ENCODE peak calls at places on chromosomes 13 and 19, in four cellular contexts. G, L, U and Z are unnamed samples.

GRCh38 chr19:35828694-35829301 is 16.2 kb upstream of the PRODH2 start:
- DNase-seq in G (no peak), L (no peak), U (no peak), Z (peak; percentile 59)

GRCh38 chr13:39263033-39263432 is 224.8 kb downstream of the NHLRC3 start:
- DNase-seq in G (peak; percentile 9), L (peak; percentile 52), U (no peak), Z (peak; percentile 17)

GRCh38 chr19:40519352-40520322 is 52.8 kb downstream of the SPTBN4 start:
- DNase-seq in G (no peak), L (no peak), U (no peak), Z (peak; percentile 90)

GRCh38 chr19:7458675-7459074 is 30.2 kb downstream of the PEX11G start:
- DNase-seq in G (no peak), L (no peak), U (no peak), Z (no peak)

GRCh38 chr13:113526466-113527220 is 36.1 kb upstream of the DCUN1D2 start:
- DNase-seq in G (no peak), L (no peak), U (no peak), Z (no peak)

GRCh38 chr19:32199501-32200040 is 145.8 kb upstream of the ZNF507 start:
- DNase-seq in G (no peak), L (no peak), U (no peak), Z (no peak)

GRCh38 chr19:30695171-30695875 is 323.1 kb downstream of the ZNF536 start:
- DNase-seq in G (no peak), L (no peak), U (no peak), Z (no peak)

GRCh38 chr19:7894612-7895309 is 6.5 kb downstream of the LRRC8E start:
- DNase-seq in G (no peak), L (no peak), U (no peak), Z (no peak)

GRCh38 chr13:29847501-29847983 is 2.9 kb downstream of the UBL3 start:
- DNase-seq in G (no peak), L (peak; percentile 42), U (no peak), Z (peak; percentile 26)

GRCh38 chr13:112509190-112509589 is 78.8 kb downstream of the TUBGCP3 start:
- DNase-seq in G (no peak), L (no peak), U (no peak), Z (no peak)

GRCh38 chr19:55258476-55258827 is 365 bp downstream of the PPP6R1 start:
- DNase-seq in G (no peak), L (peak; percentile 87), U (no peak), Z (no peak)

GRCh38 chr13:99895428-99895998 is 76.1 kb downstream of the ZIC5 start:
- DNase-seq in G (no peak), L (peak; percentile 61), U (no peak), Z (no peak)
- TF ChIP-seq RAD21 in G (no peak), L (no peak), U (no peak), Z (no peak)

GRCh38 chr13:98233127-98233526 is 56.1 kb upstream of the RNF113B start:
- DNase-seq in G (no peak), L (no peak), U (no peak), Z (no peak)
- TF ChIP-seq EP300 in G (no peak), L (no peak), U (no peak), Z (no peak)

GRCh38 chr13:28171266-28171665 is 32.9 kb downstream of the PAN3 start:
- DNase-seq in G (no peak), L (no peak), U (no peak), Z (no peak)
- TF ChIP-seq RAD21 in G (no peak), L (no peak), U (no peak), Z (no peak)

GRCh38 chr19:18697680-18698079 is 14.2 kb downstream of the CRTC1 start:
- DNase-seq in G (no peak), L (no peak), U (no peak), Z (no peak)
- TF ChIP-seq EP300 in G (no peak), L (no peak), U (no peak), Z (no peak)

GRCh38 chr19:344625-345319 is at the start of gene MIER2:
- DNase-seq in G (peak; percentile 16), L (peak; percentile 99), U (peak; percentile 44), Z (peak; percentile 80)

GRCh38 chr19:342128-342455 is 2.5 kb downstream of the MIER2 start:
- DNase-seq in G (no peak), L (no peak), U (no peak), Z (no peak)

GRCh38 chr19:343941-344624 is 513 bp downstream of the MIER2 start:
- DNase-seq in G (no peak), L (peak; percentile 98), U (no peak), Z (no peak)

GRCh38 chr19:342801-343421 is 1.7 kb downstream of the MIER2 start:
- DNase-seq in G (peak; percentile 15), L (no peak), U (no peak), Z (no peak)

GRCh38 chr19:343451-343931 is 1.1 kb downstream of the MIER2 start:
- DNase-seq in G (no peak), L (peak; percentile 28), U (no peak), Z (no peak)
- TF ChIP-seq RAD21 in G (no peak), L (no peak), U (no peak), Z (no peak)

DNA sequence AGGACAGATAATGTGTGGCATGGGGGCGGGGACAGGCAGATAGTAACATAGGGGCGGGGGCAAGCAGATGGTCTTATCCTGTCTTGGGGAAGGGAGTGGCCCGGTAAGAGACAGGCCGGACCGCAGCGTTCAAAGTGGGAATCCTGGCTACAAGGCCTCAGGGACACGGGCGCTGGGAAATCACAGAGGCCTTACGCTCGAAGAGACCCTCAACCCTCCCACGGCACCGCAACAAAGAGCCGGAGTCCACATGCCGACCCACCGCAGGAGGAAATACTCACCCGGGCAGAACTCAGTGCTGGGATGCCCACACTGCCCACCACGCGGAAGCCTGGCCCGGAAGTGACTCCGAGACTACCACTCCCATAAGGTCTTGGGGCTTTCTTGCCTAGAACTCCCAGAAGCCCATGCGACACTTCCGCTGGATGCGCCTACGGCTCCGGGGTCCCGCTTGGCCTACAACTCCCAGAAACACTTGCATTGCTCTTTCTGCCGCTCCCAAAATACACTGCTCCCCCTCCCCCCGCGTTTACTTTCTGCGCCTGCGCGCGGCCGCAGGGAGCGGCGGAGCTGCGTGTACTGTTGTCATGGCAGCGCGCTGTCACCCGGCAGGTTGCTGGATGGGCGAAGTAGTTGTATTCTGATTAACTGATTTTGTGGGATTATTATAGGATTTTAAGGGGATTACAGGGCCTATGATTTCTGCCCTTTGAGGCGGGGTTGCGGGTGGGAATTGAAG is at the start of gene CTU1:
- DNase-seq in G (peak; percentile 97), L (peak; percentile 94), U (peak; percentile 98), Z (peak; percentile 98)
- TF ChIP-seq EP300 in G (no peak), L (no peak), U (no peak), Z (no peak)

DNA sequence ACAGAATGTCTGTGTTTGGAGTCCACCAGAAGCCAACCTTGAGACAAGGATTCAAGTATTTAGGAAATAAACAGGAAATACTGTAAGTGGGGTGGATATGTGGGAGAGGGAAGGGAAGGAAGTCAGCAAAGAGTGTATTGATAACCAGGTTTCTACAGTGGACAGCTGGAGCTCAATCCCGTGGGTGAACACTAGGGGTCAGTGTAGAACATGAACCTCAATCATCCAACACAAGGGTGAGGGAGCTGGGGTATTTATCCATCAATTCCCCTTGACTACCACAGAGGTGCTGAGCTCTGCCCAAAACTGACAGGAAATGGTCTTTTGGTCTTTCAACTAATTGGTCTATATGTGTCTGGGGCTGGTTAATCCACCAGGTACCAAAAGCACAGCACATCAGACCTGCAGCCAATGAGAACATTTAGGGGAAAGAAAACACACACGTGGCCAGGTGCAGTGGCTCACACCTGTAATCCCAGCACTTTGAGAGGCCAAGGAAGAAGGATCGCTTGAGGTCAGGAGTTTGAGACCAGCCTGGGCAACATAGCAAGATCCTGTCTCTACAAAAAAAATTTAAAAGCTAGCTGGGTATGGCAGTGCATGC is 5.6 kb upstream of the SYDE1 start:
- DNase-seq in G (no peak), L (peak; percentile 54), U (no peak), Z (no peak)
- TF ChIP-seq RAD21 in G (peak; percentile 48), L (peak; percentile 63), U (peak; percentile 67), Z (no peak)